ENCODE peak calls at places on chromosomes 2 and 18, in five cellular contexts. P is NCI-H526 treated with DMSO at 0.1 percent for 48 hours; Z is HFFc6; B is A549; R is activated naive CD4-positive, alpha-beta T cell treated with Interleukin-2 at 50 U/mL for 16 hours. L is an unnamed sample.

GRCh38 chr18:22417496-22418188 is at the start of gene CTAGE1:
- DNase-seq in P (no peak), Z (peak), B (no peak), R (no peak), L (no peak)

GRCh38 chr2:177264539-177265385 is at the start of gene NFE2L2:
- DNase-seq in P (peak), Z (peak), B (peak), R (peak), L (peak)

GRCh38 chr18:78687736-78688135 is 291.9 kb upstream of the SALL3 start:
- DNase-seq in P (no peak), Z (no peak), B (no peak), R (no peak), L (no peak)

GRCh38 chr2:133422946-133423345 is 145.3 kb downstream of the NCKAP5 start:
- DNase-seq in P (peak), Z (no peak), B (peak), R (no peak), L (peak)

GRCh38 chr18:77981874-77982273 is 732.2 kb downstream of the GALR1 start:
- DNase-seq in P (no peak), Z (no peak), B (no peak), R (no peak), L (no peak)

GRCh38 chr2:177429688-177430325 is 37.2 kb downstream of the AGPS start:
- DNase-seq in P (no peak), Z (peak), B (no peak), R (no peak), L (peak)

GRCh38 chr18:63365909-63366269 is 1.1 kb downstream of the KDSR start:
- DNase-seq in P (no peak), Z (no peak), B (no peak), R (no peak), L (no peak)

GRCh38 chr2:196487426-196487825 is 152.1 kb upstream of the CCDC150 start:
- DNase-seq in P (no peak), Z (no peak), B (no peak), R (no peak), L (no peak)

GRCh38 chr18:29034113-29034856 is 857.4 kb upstream of the CDH2 start:
- DNase-seq in P (no peak), Z (no peak), B (no peak), R (no peak), L (no peak)

GRCh38 chr2:38016177-38016576 is 59.8 kb downstream of the CYP1B1 start:
- DNase-seq in P (no peak), Z (no peak), B (no peak), R (no peak), L (no peak)

GRCh38 chr2:29782531-29782930 is 138.9 kb downstream of the ALK start:
- DNase-seq in P (no peak), Z (no peak), B (no peak), R (no peak), L (no peak)

GRCh38 chr2:239671916-239672849 is 271.4 kb upstream of the HDAC4 start:
- DNase-seq in P (no peak), Z (no peak), B (no peak), R (no peak), L (no peak)

GRCh38 chr2:201806442-201806841 is at the start of gene CDK15:
- DNase-seq in P (no peak), Z (peak), B (no peak), R (no peak), L (no peak)

GRCh38 chr18:79928563-79928960 is 22.9 kb downstream of the SLC66A2 start:
- DNase-seq in P (no peak), Z (no peak), B (no peak), R (no peak), L (no peak)